ENCODE peak calls at places on chromosomes 12 and 14, in eight cellular contexts. One of them, this sample, is unnamed.
A peak's percentile ranks its signal among the peaks of the same experiment; 100 is the strongest.

GRCh38 chr12:131757111-131757510 is 46.2 kb downstream of the SFSWAP start:
- DNase-seq in AG08396: no peak
- DNase-seq in astrocyte of the spinal cord: no peak
- DNase-seq in NCI-H345: no peak
- DNase-seq in stimulated activated naive B cell treated with anti-CD40 and anti-IgM and Interleukin-4, amounts not matched to agents 10 μg/mL and 1 μg/mL and 100 μg/mL, for 72 hours: no peak
- DNase-seq in cardiac muscle cell: no peak
- DNase-seq in NCI-H2081: no peak
- DNase-seq in Peyer's patch: no peak
- DNase-seq in this sample: no peak

GRCh38 chr12:57730336-57731067 is 8.0 kb downstream of the AGAP2 start:
- DNase-seq in AG08396: no peak
- DNase-seq in astrocyte of the spinal cord: no peak
- DNase-seq in NCI-H345: no peak
- DNase-seq in stimulated activated naive B cell treated with anti-CD40 and anti-IgM and Interleukin-4, amounts not matched to agents 10 μg/mL and 1 μg/mL and 100 μg/mL, for 72 hours: no peak
- DNase-seq in cardiac muscle cell: no peak
- DNase-seq in NCI-H2081: no peak
- DNase-seq in Peyer's patch: no peak
- DNase-seq in this sample: no peak

GRCh38 chr12:12717586-12718381 is 616 bp downstream of the CDKN1B start:
- DNase-seq in AG08396: no peak
- DNase-seq in astrocyte of the spinal cord: peak; percentile 22
- DNase-seq in NCI-H345: no peak
- DNase-seq in stimulated activated naive B cell treated with anti-CD40 and anti-IgM and Interleukin-4, amounts not matched to agents 10 μg/mL and 1 μg/mL and 100 μg/mL, for 72 hours: peak; percentile 9
- DNase-seq in cardiac muscle cell: peak; percentile 26
- DNase-seq in NCI-H2081: peak; percentile 48
- DNase-seq in Peyer's patch: peak; percentile 71
- DNase-seq in this sample: peak; percentile 42

GRCh38 chr12:104243551-104243950 is 28.0 kb downstream of the TXNRD1 start:
- DNase-seq in AG08396: no peak
- DNase-seq in astrocyte of the spinal cord: no peak
- DNase-seq in NCI-H345: peak; percentile 47
- DNase-seq in stimulated activated naive B cell treated with anti-CD40 and anti-IgM and Interleukin-4, amounts not matched to agents 10 μg/mL and 1 μg/mL and 100 μg/mL, for 72 hours: no peak
- DNase-seq in cardiac muscle cell: peak; percentile 12
- DNase-seq in NCI-H2081: no peak
- DNase-seq in Peyer's patch: no peak
- DNase-seq in this sample: no peak

GRCh38 chr12:65306603-65307501 is 28.4 kb downstream of the MSRB3 start:
- DNase-seq in AG08396: peak; percentile 15
- DNase-seq in astrocyte of the spinal cord: peak; percentile 69
- DNase-seq in NCI-H345: no peak
- DNase-seq in stimulated activated naive B cell treated with anti-CD40 and anti-IgM and Interleukin-4, amounts not matched to agents 10 μg/mL and 1 μg/mL and 100 μg/mL, for 72 hours: peak; percentile 1
- DNase-seq in cardiac muscle cell: peak; percentile 84
- DNase-seq in NCI-H2081: peak; percentile 36
- DNase-seq in Peyer's patch: no peak
- DNase-seq in this sample: peak; percentile 27

GRCh38 chr12:12048266-12048665 is 22.5 kb upstream of the BCL2L14 start:
- DNase-seq in AG08396: no peak
- DNase-seq in astrocyte of the spinal cord: no peak
- DNase-seq in NCI-H345: no peak
- DNase-seq in stimulated activated naive B cell treated with anti-CD40 and anti-IgM and Interleukin-4, amounts not matched to agents 10 μg/mL and 1 μg/mL and 100 μg/mL, for 72 hours: no peak
- DNase-seq in cardiac muscle cell: no peak
- DNase-seq in NCI-H2081: no peak
- DNase-seq in Peyer's patch: no peak
- DNase-seq in this sample: no peak

GRCh38 chr14:103207404-103208072 is 84.3 kb downstream of the TNFAIP2 start:
- DNase-seq in AG08396: peak; percentile 66
- DNase-seq in astrocyte of the spinal cord: no peak
- DNase-seq in NCI-H345: peak; percentile 6
- DNase-seq in stimulated activated naive B cell treated with anti-CD40 and anti-IgM and Interleukin-4, amounts not matched to agents 10 μg/mL and 1 μg/mL and 100 μg/mL, for 72 hours: no peak
- DNase-seq in cardiac muscle cell: no peak
- DNase-seq in NCI-H2081: no peak
- DNase-seq in Peyer's patch: peak; percentile 63
- DNase-seq in this sample: no peak

GRCh38 chr12:76680940-76681339 is 83.0 kb upstream of the ZDHHC17 start:
- DNase-seq in AG08396: peak; percentile 70
- DNase-seq in astrocyte of the spinal cord: peak; percentile 25
- DNase-seq in NCI-H345: no peak
- DNase-seq in stimulated activated naive B cell treated with anti-CD40 and anti-IgM and Interleukin-4, amounts not matched to agents 10 μg/mL and 1 μg/mL and 100 μg/mL, for 72 hours: no peak
- DNase-seq in cardiac muscle cell: no peak
- DNase-seq in NCI-H2081: no peak
- DNase-seq in Peyer's patch: no peak
- DNase-seq in this sample: no peak

GRCh38 chr12:52323416-52324067 is 2.3 kb upstream of the KRT83 start:
- DNase-seq in AG08396: no peak
- DNase-seq in astrocyte of the spinal cord: no peak
- DNase-seq in NCI-H345: no peak
- DNase-seq in stimulated activated naive B cell treated with anti-CD40 and anti-IgM and Interleukin-4, amounts not matched to agents 10 μg/mL and 1 μg/mL and 100 μg/mL, for 72 hours: no peak
- DNase-seq in cardiac muscle cell: no peak
- DNase-seq in NCI-H2081: peak; percentile 68
- DNase-seq in Peyer's patch: peak; percentile 13
- DNase-seq in this sample: no peak

GRCh38 chr14:63891148-63891964 is 38.6 kb downstream of the SYNE2 start:
- DNase-seq in AG08396: no peak
- DNase-seq in astrocyte of the spinal cord: no peak
- DNase-seq in NCI-H345: no peak
- DNase-seq in stimulated activated naive B cell treated with anti-CD40 and anti-IgM and Interleukin-4, amounts not matched to agents 10 μg/mL and 1 μg/mL and 100 μg/mL, for 72 hours: no peak
- DNase-seq in cardiac muscle cell: peak; percentile 48
- DNase-seq in NCI-H2081: peak; percentile 50
- DNase-seq in Peyer's patch: no peak
- DNase-seq in this sample: no peak

GRCh38 chr14:99662846-99663245 is 17.9 kb downstream of the HHIPL1 start:
- DNase-seq in AG08396: no peak
- DNase-seq in astrocyte of the spinal cord: no peak
- DNase-seq in NCI-H345: no peak
- DNase-seq in stimulated activated naive B cell treated with anti-CD40 and anti-IgM and Interleukin-4, amounts not matched to agents 10 μg/mL and 1 μg/mL and 100 μg/mL, for 72 hours: no peak
- DNase-seq in cardiac muscle cell: no peak
- DNase-seq in NCI-H2081: no peak
- DNase-seq in Peyer's patch: peak; percentile 37
- DNase-seq in this sample: no peak

GRCh38 chr12:25529738-25530137 is 23.3 kb downstream of the LMNTD1 start:
- DNase-seq in AG08396: peak; percentile 7
- DNase-seq in astrocyte of the spinal cord: peak; percentile 40
- DNase-seq in NCI-H345: no peak
- DNase-seq in stimulated activated naive B cell treated with anti-CD40 and anti-IgM and Interleukin-4, amounts not matched to agents 10 μg/mL and 1 μg/mL and 100 μg/mL, for 72 hours: no peak
- DNase-seq in cardiac muscle cell: peak; percentile 20
- DNase-seq in NCI-H2081: no peak
- DNase-seq in Peyer's patch: no peak
- DNase-seq in this sample: no peak

GRCh38 chr12:66063976-66064375 is 66.6 kb downstream of the LLPH start:
- DNase-seq in AG08396: no peak
- DNase-seq in astrocyte of the spinal cord: no peak
- DNase-seq in NCI-H345: no peak
- DNase-seq in stimulated activated naive B cell treated with anti-CD40 and anti-IgM and Interleukin-4, amounts not matched to agents 10 μg/mL and 1 μg/mL and 100 μg/mL, for 72 hours: no peak
- DNase-seq in cardiac muscle cell: no peak
- DNase-seq in NCI-H2081: no peak
- DNase-seq in Peyer's patch: no peak
- DNase-seq in this sample: no peak

GRCh38 chr14:89114109-89114508 is 289.7 kb downstream of the TTC8 start:
- DNase-seq in AG08396: no peak
- DNase-seq in astrocyte of the spinal cord: no peak
- DNase-seq in NCI-H345: no peak
- DNase-seq in stimulated activated naive B cell treated with anti-CD40 and anti-IgM and Interleukin-4, amounts not matched to agents 10 μg/mL and 1 μg/mL and 100 μg/mL, for 72 hours: no peak
- DNase-seq in cardiac muscle cell: no peak
- DNase-seq in NCI-H2081: no peak
- DNase-seq in Peyer's patch: no peak
- DNase-seq in this sample: no peak

GRCh38 chr12:24066865-24067264 is 117.4 kb upstream of the SOX5 start:
- DNase-seq in AG08396: peak; percentile 29
- DNase-seq in astrocyte of the spinal cord: peak; percentile 90
- DNase-seq in NCI-H345: no peak
- DNase-seq in stimulated activated naive B cell treated with anti-CD40 and anti-IgM and Interleukin-4, amounts not matched to agents 10 μg/mL and 1 μg/mL and 100 μg/mL, for 72 hours: no peak
- DNase-seq in cardiac muscle cell: peak; percentile 69
- DNase-seq in NCI-H2081: no peak
- DNase-seq in Peyer's patch: no peak
- DNase-seq in this sample: no peak

GRCh38 chr14:100104006-100104352 is 38.8 kb downstream of the EVL start:
- DNase-seq in AG08396: no peak
- DNase-seq in astrocyte of the spinal cord: no peak
- DNase-seq in NCI-H345: no peak
- DNase-seq in stimulated activated naive B cell treated with anti-CD40 and anti-IgM and Interleukin-4, amounts not matched to agents 10 μg/mL and 1 μg/mL and 100 μg/mL, for 72 hours: no peak
- DNase-seq in cardiac muscle cell: no peak
- DNase-seq in NCI-H2081: no peak
- DNase-seq in Peyer's patch: no peak
- DNase-seq in this sample: no peak

GRCh38 chr12:68224613-68225285 is 861 bp downstream of the IL26 start:
- DNase-seq in AG08396: no peak
- DNase-seq in astrocyte of the spinal cord: peak; percentile 84
- DNase-seq in NCI-H345: no peak
- DNase-seq in stimulated activated naive B cell treated with anti-CD40 and anti-IgM and Interleukin-4, amounts not matched to agents 10 μg/mL and 1 μg/mL and 100 μg/mL, for 72 hours: no peak
- DNase-seq in cardiac muscle cell: peak; percentile 32
- DNase-seq in NCI-H2081: no peak
- DNase-seq in Peyer's patch: no peak
- DNase-seq in this sample: no peak

GRCh38 chr12:114673169-114673833 is 10.7 kb downstream of the TBX3 start:
- DNase-seq in AG08396: peak; percentile 79
- DNase-seq in astrocyte of the spinal cord: peak; percentile 89
- DNase-seq in NCI-H345: no peak
- DNase-seq in stimulated activated naive B cell treated with anti-CD40 and anti-IgM and Interleukin-4, amounts not matched to agents 10 μg/mL and 1 μg/mL and 100 μg/mL, for 72 hours: no peak
- DNase-seq in cardiac muscle cell: peak; percentile 85
- DNase-seq in NCI-H2081: no peak
- DNase-seq in Peyer's patch: peak; percentile 43
- DNase-seq in this sample: no peak

GRCh38 chr14:92886337-92886736 is 36.6 kb upstream of the CHGA start:
- DNase-seq in AG08396: no peak
- DNase-seq in astrocyte of the spinal cord: no peak
- DNase-seq in NCI-H345: peak; percentile 52
- DNase-seq in stimulated activated naive B cell treated with anti-CD40 and anti-IgM and Interleukin-4, amounts not matched to agents 10 μg/mL and 1 μg/mL and 100 μg/mL, for 72 hours: no peak
- DNase-seq in cardiac muscle cell: no peak
- DNase-seq in NCI-H2081: peak; percentile 91
- DNase-seq in Peyer's patch: no peak
- DNase-seq in this sample: no peak

GRCh38 chr12:107079172-107080011 is 14.0 kb downstream of the CRY1 start:
- DNase-seq in AG08396: peak; percentile 10
- DNase-seq in astrocyte of the spinal cord: peak; percentile 46
- DNase-seq in NCI-H345: no peak
- DNase-seq in stimulated activated naive B cell treated with anti-CD40 and anti-IgM and Interleukin-4, amounts not matched to agents 10 μg/mL and 1 μg/mL and 100 μg/mL, for 72 hours: no peak
- DNase-seq in cardiac muscle cell: peak; percentile 56
- DNase-seq in NCI-H2081: peak; percentile 7
- DNase-seq in Peyer's patch: no peak
- DNase-seq in this sample: peak; percentile 3

GRCh38 chr14:101817511-101818001 is 56.0 kb downstream of the PPP2R5C start:
- DNase-seq in AG08396: no peak
- DNase-seq in astrocyte of the spinal cord: no peak
- DNase-seq in NCI-H345: no peak
- DNase-seq in stimulated activated naive B cell treated with anti-CD40 and anti-IgM and Interleukin-4, amounts not matched to agents 10 μg/mL and 1 μg/mL and 100 μg/mL, for 72 hours: no peak
- DNase-seq in cardiac muscle cell: no peak
- DNase-seq in NCI-H2081: no peak
- DNase-seq in Peyer's patch: no peak
- DNase-seq in this sample: no peak

GRCh38 chr14:74671789-74672188 is 41.1 kb downstream of the AREL1 start:
- DNase-seq in AG08396: peak; percentile 73
- DNase-seq in astrocyte of the spinal cord: peak; percentile 82
- DNase-seq in NCI-H345: no peak
- DNase-seq in stimulated activated naive B cell treated with anti-CD40 and anti-IgM and Interleukin-4, amounts not matched to agents 10 μg/mL and 1 μg/mL and 100 μg/mL, for 72 hours: no peak
- DNase-seq in cardiac muscle cell: peak; percentile 75
- DNase-seq in NCI-H2081: no peak
- DNase-seq in Peyer's patch: no peak
- DNase-seq in this sample: no peak

GRCh38 chr12:85821759-85822158 is 14.4 kb downstream of the RASSF9 start:
- DNase-seq in AG08396: no peak
- DNase-seq in astrocyte of the spinal cord: peak; percentile 33
- DNase-seq in NCI-H345: no peak
- DNase-seq in stimulated activated naive B cell treated with anti-CD40 and anti-IgM and Interleukin-4, amounts not matched to agents 10 μg/mL and 1 μg/mL and 100 μg/mL, for 72 hours: no peak
- DNase-seq in cardiac muscle cell: no peak
- DNase-seq in NCI-H2081: no peak
- DNase-seq in Peyer's patch: no peak
- DNase-seq in this sample: no peak

GRCh38 chr12:59076611-59077010 is 156.3 kb upstream of the LRIG3 start:
- DNase-seq in AG08396: no peak
- DNase-seq in astrocyte of the spinal cord: no peak
- DNase-seq in NCI-H345: no peak
- DNase-seq in stimulated activated naive B cell treated with anti-CD40 and anti-IgM and Interleukin-4, amounts not matched to agents 10 μg/mL and 1 μg/mL and 100 μg/mL, for 72 hours: no peak
- DNase-seq in cardiac muscle cell: no peak
- DNase-seq in NCI-H2081: no peak
- DNase-seq in Peyer's patch: no peak
- DNase-seq in this sample: no peak

GRCh38 chr12:132138941-132139871 is 4.9 kb downstream of the DDX51 start:
- DNase-seq in AG08396: no peak
- DNase-seq in astrocyte of the spinal cord: no peak
- DNase-seq in NCI-H345: no peak
- DNase-seq in stimulated activated naive B cell treated with anti-CD40 and anti-IgM and Interleukin-4, amounts not matched to agents 10 μg/mL and 1 μg/mL and 100 μg/mL, for 72 hours: no peak
- DNase-seq in cardiac muscle cell: no peak
- DNase-seq in NCI-H2081: no peak
- DNase-seq in Peyer's patch: peak; percentile 18
- DNase-seq in this sample: no peak

This sample was measured in MV-4-11.